ENCODE peak calls at places on chromosomes 11 and 22, in eight cellular contexts. One of them, this sample, is unnamed. For H3K4me1, the result is how much of the 10 kb centered on the place peaks cover.

GRCh38 chr11:77113382-77114088 is 10.9 kb downstream of the OMP start:
- DNase-seq in OCI-LY7: peak
- DNase-seq in cardiac muscle cell: peak
- DNase-seq in DND-41: peak
- DNase-seq in upper lobe of right lung: no peak
- DNase-seq in ovary: no peak
- DNase-seq in iPS DF 6.9: peak
- DNase-seq in naive thymus-derived CD4-positive, alpha-beta T cell: no peak
- DNase-seq in this sample: peak

GRCh38 chr11:108966206-108966605 is 301.3 kb downstream of the DDX10 start:
- DNase-seq in OCI-LY7: no peak
- DNase-seq in ovary: no peak
- DNase-seq in naive thymus-derived CD4-positive, alpha-beta T cell: no peak
- DNase-seq in iPS DF 6.9: no peak
- DNase-seq in cardiac muscle cell: no peak
- DNase-seq in DND-41: no peak
- DNase-seq in upper lobe of right lung: no peak
- DNase-seq in this sample: no peak

GRCh38 chr11:125939081-125939521 is 6.7 kb upstream of the VSIG10L2 start:
- DNase-seq in iPS DF 6.9: no peak
- DNase-seq in upper lobe of right lung: peak
- DNase-seq in ovary: no peak
- DNase-seq in naive thymus-derived CD4-positive, alpha-beta T cell: no peak
- DNase-seq in cardiac muscle cell: no peak
- DNase-seq in OCI-LY7: no peak
- DNase-seq in DND-41: no peak
- DNase-seq in this sample: peak

GRCh38 chr11:65720237-65720934 is at the start of gene RNASEH2C:
- DNase-seq in iPS DF 6.9: peak
- DNase-seq in naive thymus-derived CD4-positive, alpha-beta T cell: peak
- DNase-seq in cardiac muscle cell: peak
- DNase-seq in OCI-LY7: peak
- DNase-seq in ovary: peak
- DNase-seq in DND-41: peak
- DNase-seq in upper lobe of right lung: peak
- DNase-seq in this sample: peak

GRCh38 chr11:75281469-75282095 is 41.0 kb downstream of the TPBGL start:
- DNase-seq in DND-41: no peak
- DNase-seq in iPS DF 6.9: no peak
- DNase-seq in naive thymus-derived CD4-positive, alpha-beta T cell: no peak
- DNase-seq in upper lobe of right lung: no peak
- DNase-seq in ovary: no peak
- DNase-seq in OCI-LY7: no peak
- DNase-seq in cardiac muscle cell: no peak
- DNase-seq in this sample: no peak

GRCh38 chr11:65394125-65394536 is 7.7 kb downstream of the FRMD8 start:
- DNase-seq in ovary: peak
- DNase-seq in naive thymus-derived CD4-positive, alpha-beta T cell: no peak
- DNase-seq in iPS DF 6.9: no peak
- DNase-seq in upper lobe of right lung: peak
- DNase-seq in DND-41: no peak
- DNase-seq in cardiac muscle cell: no peak
- DNase-seq in OCI-LY7: no peak
- DNase-seq in this sample: no peak

GRCh38 chr11:95908826-95909225 is 15.1 kb downstream of the MTMR2 start:
- DNase-seq in iPS DF 6.9: no peak
- DNase-seq in naive thymus-derived CD4-positive, alpha-beta T cell: no peak
- DNase-seq in upper lobe of right lung: no peak
- DNase-seq in OCI-LY7: no peak
- DNase-seq in DND-41: no peak
- DNase-seq in ovary: no peak
- DNase-seq in cardiac muscle cell: no peak
- DNase-seq in this sample: no peak

GRCh38 chr11:70034740-70035365 is 43.3 kb upstream of the ANO1 start:
- DNase-seq in DND-41: no peak
- DNase-seq in iPS DF 6.9: no peak
- DNase-seq in cardiac muscle cell: no peak
- DNase-seq in naive thymus-derived CD4-positive, alpha-beta T cell: no peak
- DNase-seq in ovary: no peak
- DNase-seq in upper lobe of right lung: no peak
- DNase-seq in OCI-LY7: no peak
- DNase-seq in this sample: peak

GRCh38 chr11:819943-820649 is 1.4 kb downstream of the PNPLA2 start:
- DNase-seq in iPS DF 6.9: no peak
- DNase-seq in ovary: peak
- DNase-seq in OCI-LY7: peak
- DNase-seq in DND-41: peak
- DNase-seq in cardiac muscle cell: peak
- DNase-seq in upper lobe of right lung: peak
- DNase-seq in naive thymus-derived CD4-positive, alpha-beta T cell: peak
- DNase-seq in this sample: peak

GRCh38 chr11:93614111-93614784 is 47.2 kb upstream of the CEP295 start:
- DNase-seq in ovary: no peak
- DNase-seq in iPS DF 6.9: no peak
- DNase-seq in naive thymus-derived CD4-positive, alpha-beta T cell: peak
- DNase-seq in DND-41: peak
- DNase-seq in upper lobe of right lung: no peak
- DNase-seq in OCI-LY7: peak
- DNase-seq in cardiac muscle cell: no peak
- DNase-seq in this sample: peak

GRCh38 chr11:35077709-35078695 is 61.0 kb upstream of the CD44 start:
- DNase-seq in iPS DF 6.9: no peak
- DNase-seq in DND-41: peak
- DNase-seq in cardiac muscle cell: no peak
- DNase-seq in naive thymus-derived CD4-positive, alpha-beta T cell: peak
- DNase-seq in ovary: no peak
- DNase-seq in OCI-LY7: peak
- DNase-seq in upper lobe of right lung: no peak
- DNase-seq in this sample: no peak

GRCh38 chr22:23153994-23154393 is 8.7 kb downstream of the RAB36 start:
- DNase-seq in naive thymus-derived CD4-positive, alpha-beta T cell: no peak
- DNase-seq in upper lobe of right lung: no peak
- DNase-seq in ovary: no peak
- DNase-seq in DND-41: no peak
- DNase-seq in iPS DF 6.9: no peak
- DNase-seq in cardiac muscle cell: no peak
- DNase-seq in OCI-LY7: no peak
- DNase-seq in this sample: no peak

GRCh38 chr11:67384851-67385366 is 6.9 kb upstream of the RAD9A start:
- DNase-seq in upper lobe of right lung: no peak
- DNase-seq in OCI-LY7: no peak
- DNase-seq in cardiac muscle cell: no peak
- DNase-seq in DND-41: no peak
- DNase-seq in naive thymus-derived CD4-positive, alpha-beta T cell: no peak
- DNase-seq in ovary: no peak
- DNase-seq in iPS DF 6.9: no peak
- DNase-seq in this sample: no peak

GRCh38 chr11:130413383-130414106 is 14.9 kb downstream of the ADAMTS8 start:
- DNase-seq in DND-41: no peak
- DNase-seq in cardiac muscle cell: no peak
- DNase-seq in iPS DF 6.9: no peak
- DNase-seq in upper lobe of right lung: no peak
- DNase-seq in naive thymus-derived CD4-positive, alpha-beta T cell: no peak
- DNase-seq in ovary: no peak
- DNase-seq in OCI-LY7: no peak
- DNase-seq in this sample: no peak

GRCh38 chr11:2383823-2384722 is 7.0 kb downstream of the CD81 start:
- DNase-seq in upper lobe of right lung: no peak
- DNase-seq in ovary: no peak
- DNase-seq in DND-41: no peak
- DNase-seq in OCI-LY7: peak
- DNase-seq in cardiac muscle cell: no peak
- DNase-seq in naive thymus-derived CD4-positive, alpha-beta T cell: no peak
- DNase-seq in iPS DF 6.9: no peak
- DNase-seq in this sample: no peak

DNA sequence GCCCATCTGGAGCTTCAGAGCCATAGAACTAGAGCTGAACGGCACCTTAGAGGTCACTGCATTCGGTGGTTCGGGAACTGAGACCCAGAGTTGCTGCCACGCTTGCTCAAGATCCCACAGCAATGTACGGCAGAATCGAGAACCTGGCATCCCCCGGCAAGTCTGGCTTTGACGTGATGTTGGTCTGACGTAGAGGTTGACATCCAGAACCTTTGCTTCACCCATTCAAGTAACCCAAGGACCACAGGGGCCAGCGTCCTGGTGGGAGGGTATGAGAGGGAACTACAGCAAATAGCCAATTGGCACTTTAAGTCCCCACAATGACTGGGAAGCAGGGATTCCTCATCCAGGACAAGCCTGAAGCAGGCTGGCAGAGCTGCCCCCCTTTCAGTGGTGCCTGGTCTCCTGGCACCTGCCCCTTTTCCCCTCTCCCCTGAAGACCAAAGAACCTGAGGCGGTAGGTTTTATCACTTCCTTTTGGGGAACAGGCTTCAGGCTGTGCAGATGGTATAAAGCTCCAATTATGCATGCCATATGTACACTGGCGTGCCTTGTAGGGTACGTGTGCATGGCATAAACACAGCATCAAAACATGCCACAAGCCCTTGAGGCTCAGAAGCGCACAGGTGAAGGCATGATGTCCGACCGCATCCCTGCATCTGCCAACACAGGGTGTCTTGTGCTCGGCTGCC is 15.3 kb upstream of the TEF start:
- DNase-seq in ovary: no peak
- DNase-seq in iPS DF 6.9: no peak
- DNase-seq in OCI-LY7: no peak
- DNase-seq in DND-41: no peak
- DNase-seq in naive thymus-derived CD4-positive, alpha-beta T cell: no peak
- DNase-seq in upper lobe of right lung: no peak
- DNase-seq in cardiac muscle cell: no peak
- DNase-seq in this sample: no peak
- H3K4me1 ChIP-seq in ovary: under half
- H3K4me1 ChIP-seq in iPS DF 6.9: under half
- H3K4me1 ChIP-seq in OCI-LY7: under half
- H3K4me1 ChIP-seq in DND-41: under half
- H3K4me1 ChIP-seq in naive thymus-derived CD4-positive, alpha-beta T cell: under half
- H3K4me1 ChIP-seq in upper lobe of right lung: under half
- H3K4me1 ChIP-seq in cardiac muscle cell: under half
- H3K4me1 ChIP-seq in this sample: under half

GRCh38 chr22:43305806-43306205 is 37.4 kb downstream of the SCUBE1 start:
- DNase-seq in DND-41: no peak
- DNase-seq in iPS DF 6.9: no peak
- DNase-seq in OCI-LY7: no peak
- DNase-seq in naive thymus-derived CD4-positive, alpha-beta T cell: no peak
- DNase-seq in upper lobe of right lung: no peak
- DNase-seq in cardiac muscle cell: no peak
- DNase-seq in ovary: no peak
- DNase-seq in this sample: no peak

GRCh38 chr22:43310311-43310710 is 32.9 kb downstream of the SCUBE1 start:
- DNase-seq in upper lobe of right lung: no peak
- DNase-seq in ovary: no peak
- DNase-seq in naive thymus-derived CD4-positive, alpha-beta T cell: no peak
- DNase-seq in cardiac muscle cell: no peak
- DNase-seq in OCI-LY7: no peak
- DNase-seq in DND-41: no peak
- DNase-seq in iPS DF 6.9: no peak
- DNase-seq in this sample: no peak

GRCh38 chr22:43304831-43305230 is 38.3 kb downstream of the SCUBE1 start:
- DNase-seq in DND-41: no peak
- DNase-seq in iPS DF 6.9: no peak
- DNase-seq in ovary: no peak
- DNase-seq in naive thymus-derived CD4-positive, alpha-beta T cell: no peak
- DNase-seq in OCI-LY7: no peak
- DNase-seq in cardiac muscle cell: no peak
- DNase-seq in upper lobe of right lung: no peak
- DNase-seq in this sample: no peak

GRCh38 chr22:43310798-43311197 is 32.4 kb downstream of the SCUBE1 start:
- DNase-seq in iPS DF 6.9: no peak
- DNase-seq in upper lobe of right lung: peak
- DNase-seq in OCI-LY7: no peak
- DNase-seq in naive thymus-derived CD4-positive, alpha-beta T cell: no peak
- DNase-seq in cardiac muscle cell: no peak
- DNase-seq in ovary: no peak
- DNase-seq in DND-41: no peak
- DNase-seq in this sample: no peak

DNA sequence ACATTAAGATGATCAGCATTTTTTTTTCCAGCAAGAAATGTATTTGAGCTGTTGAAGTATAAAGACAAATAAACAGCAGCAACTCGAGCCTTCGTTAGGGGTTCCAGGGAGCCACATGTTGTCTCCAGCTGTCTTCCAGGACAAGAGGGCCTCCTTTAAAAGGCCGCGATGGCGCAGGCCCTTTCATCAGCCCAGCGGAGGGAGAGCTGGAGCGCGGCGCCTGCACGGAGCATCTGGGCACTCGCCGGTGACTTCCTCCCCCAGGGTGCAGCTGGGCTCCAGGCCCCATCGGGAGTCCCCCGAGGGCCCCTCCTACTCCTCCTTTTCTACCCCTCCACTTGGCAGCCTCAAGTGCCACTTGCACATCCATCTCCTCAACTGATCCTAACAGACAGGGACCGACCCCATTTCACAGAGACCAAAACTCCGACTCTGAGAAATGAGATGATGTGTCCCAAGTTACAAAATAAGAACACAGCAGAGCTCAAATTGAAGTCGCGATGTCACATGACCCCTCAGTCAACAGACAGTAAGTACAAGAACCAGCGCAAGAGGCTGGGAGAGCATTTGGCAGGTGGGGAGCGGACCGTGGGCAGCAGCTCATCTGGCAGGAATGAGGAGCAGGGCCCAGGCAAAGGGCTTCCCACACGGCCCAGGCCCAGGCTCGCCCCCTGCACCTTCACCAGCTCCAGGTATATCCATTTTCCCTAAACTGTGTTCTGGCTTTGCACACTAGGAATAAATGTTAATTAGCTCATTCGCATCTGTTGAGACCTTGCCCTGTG is 34.5 kb downstream of the SCUBE1 start:
- DNase-seq in naive thymus-derived CD4-positive, alpha-beta T cell: no peak
- DNase-seq in ovary: no peak
- DNase-seq in iPS DF 6.9: no peak
- DNase-seq in OCI-LY7: no peak
- DNase-seq in cardiac muscle cell: no peak
- DNase-seq in DND-41: no peak
- DNase-seq in upper lobe of right lung: no peak
- DNase-seq in this sample: no peak
- H3K4me1 ChIP-seq in naive thymus-derived CD4-positive, alpha-beta T cell: under half
- H3K4me1 ChIP-seq in ovary: under half
- H3K4me1 ChIP-seq in iPS DF 6.9: under half
- H3K4me1 ChIP-seq in OCI-LY7: under half
- H3K4me1 ChIP-seq in cardiac muscle cell: under half
- H3K4me1 ChIP-seq in DND-41: under half
- H3K4me1 ChIP-seq in upper lobe of right lung: under half
- H3K4me1 ChIP-seq in this sample: under half

GRCh38 chr11:73383249-73384126 is 7.3 kb downstream of the RELT start:
- DNase-seq in OCI-LY7: peak
- DNase-seq in DND-41: no peak
- DNase-seq in upper lobe of right lung: no peak
- DNase-seq in cardiac muscle cell: no peak
- DNase-seq in iPS DF 6.9: no peak
- DNase-seq in naive thymus-derived CD4-positive, alpha-beta T cell: no peak
- DNase-seq in ovary: no peak
- DNase-seq in this sample: no peak
- H3K4me1 ChIP-seq in OCI-LY7: half or more
- H3K4me1 ChIP-seq in DND-41: half or more
- H3K4me1 ChIP-seq in upper lobe of right lung: half or more
- H3K4me1 ChIP-seq in cardiac muscle cell: half or more
- H3K4me1 ChIP-seq in iPS DF 6.9: under half
- H3K4me1 ChIP-seq in naive thymus-derived CD4-positive, alpha-beta T cell: under half
- H3K4me1 ChIP-seq in ovary: under half
- H3K4me1 ChIP-seq in this sample: under half

DNA sequence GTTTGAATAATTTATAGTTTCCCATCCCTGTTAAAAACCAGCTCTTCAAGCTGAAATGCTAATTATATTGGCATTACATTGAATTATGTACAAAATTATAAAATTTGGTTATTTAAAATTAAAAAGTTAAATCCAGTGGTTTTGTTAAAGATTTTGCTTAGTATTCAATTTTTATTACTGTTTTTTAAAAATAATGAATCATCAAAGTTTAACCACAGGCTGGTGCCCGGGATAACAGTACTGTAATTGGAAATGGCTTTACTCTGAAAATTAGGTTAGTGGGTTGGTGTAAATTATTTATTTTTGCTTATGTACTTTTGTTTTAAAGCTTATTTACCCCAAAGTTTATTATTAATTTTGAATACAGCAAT is 45.3 kb upstream of the WEE1 start:
- DNase-seq in cardiac muscle cell: no peak
- DNase-seq in DND-41: no peak
- DNase-seq in ovary: no peak
- DNase-seq in naive thymus-derived CD4-positive, alpha-beta T cell: no peak
- DNase-seq in OCI-LY7: no peak
- DNase-seq in upper lobe of right lung: no peak
- DNase-seq in iPS DF 6.9: no peak
- DNase-seq in this sample: no peak
- H3K4me1 ChIP-seq in cardiac muscle cell: under half
- H3K4me1 ChIP-seq in DND-41: under half
- H3K4me1 ChIP-seq in ovary: under half
- H3K4me1 ChIP-seq in naive thymus-derived CD4-positive, alpha-beta T cell: under half
- H3K4me1 ChIP-seq in OCI-LY7: under half
- H3K4me1 ChIP-seq in upper lobe of right lung: under half
- H3K4me1 ChIP-seq in iPS DF 6.9: under half
- H3K4me1 ChIP-seq in this sample: under half